ENCODE peak calls at places on chromosome 14, in four cellular contexts. V is HepG2, L is GM12878, C is H1. W is an unnamed sample. For H3K4me1, the result is how much of the 10 kb centered on the place peaks cover.

GRCh38 chr14:30638926-30639325 is 16.8 kb downstream of the SCFD1 start:
- DNase-seq in V (no peak), L (no peak), C (no peak), W (no peak)

GRCh38 chr14:100865682-100866591 is 37.6 kb downstream of the RTL1 start:
- DNase-seq in V (no peak), L (no peak), C (no peak), W (no peak)

GRCh38 chr14:96086032-96086431 is 46.9 kb downstream of the C14orf132 start:
- DNase-seq in V (no peak), L (no peak), C (no peak), W (no peak)

GRCh38 chr14:37232907-37233481 is 35.3 kb downstream of the MIPOL1 start:
- DNase-seq in V (peak), L (no peak), C (no peak), W (peak)

GRCh38 chr14:71322660-71323250 is 415.5 kb downstream of the PCNX1 start:
- DNase-seq in V (no peak), L (peak), C (no peak), W (no peak)

GRCh38 chr14:20632448-20632830 is 9.1 kb downstream of the OR6S1 start:
- DNase-seq in V (no peak), L (no peak), C (no peak), W (no peak)

GRCh38 chr14:64688028-64688427 is 16.2 kb upstream of the PLEKHG3 start:
- DNase-seq in V (no peak), L (no peak), C (no peak), W (no peak)

GRCh38 chr14:50573862-50574261 is 13.9 kb downstream of the ATL1 start:
- DNase-seq in V (no peak), L (no peak), C (no peak), W (no peak)

GRCh38 chr14:103480595-103480994 is 42.0 kb downstream of the CKB start:
- DNase-seq in V (no peak), L (peak), C (no peak), W (no peak)

GRCh38 chr14:106318700-106319099 is 792.3 kb downstream of the TMEM121 start:
- DNase-seq in V (no peak), L (no peak), C (no peak), W (no peak)

GRCh38 chr14:77867476-77867875 is 67.6 kb downstream of the ADCK1 start:
- DNase-seq in V (no peak), L (no peak), C (no peak), W (no peak)

GRCh38 chr14:74800780-74801179 is 37.7 kb downstream of the YLPM1 start:
- DNase-seq in V (no peak), L (no peak), C (no peak), W (no peak)

GRCh38 chr14:74799765-74800164 is 36.6 kb downstream of the YLPM1 start:
- DNase-seq in V (no peak), L (no peak), C (no peak), W (no peak)

GRCh38 chr14:74801396-74801795 is 38.3 kb downstream of the YLPM1 start:
- DNase-seq in V (no peak), L (no peak), C (no peak), W (no peak)

DNA sequence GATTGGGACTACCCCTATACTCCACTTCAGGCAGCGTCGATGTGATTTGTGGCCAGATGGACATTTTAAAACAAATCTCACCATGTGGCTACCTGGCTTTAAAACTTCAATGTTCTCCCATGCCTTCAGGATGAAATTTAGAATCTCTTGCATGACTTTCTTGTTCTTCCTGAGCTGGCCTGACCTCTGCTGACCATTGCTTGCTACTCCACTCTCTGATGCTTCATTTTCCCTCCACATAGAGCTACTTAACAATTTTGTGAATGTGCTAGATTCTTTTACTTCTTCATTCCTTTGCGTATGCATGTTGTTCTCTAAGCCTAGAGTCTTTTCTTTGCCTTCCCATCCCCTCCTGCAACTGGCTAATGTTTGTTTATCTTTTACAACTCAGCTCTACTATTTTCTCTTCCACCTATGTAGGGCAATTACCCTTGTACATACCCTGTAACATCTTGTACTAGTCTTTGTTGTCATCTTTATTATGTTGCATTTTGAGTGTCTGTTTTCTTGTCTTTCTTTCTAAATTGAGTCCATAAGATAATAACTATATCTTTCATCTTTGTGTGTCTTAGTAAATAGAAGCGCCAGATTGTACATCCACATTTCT is 41.2 kb downstream of the YLPM1 start:
- DNase-seq in V (peak), L (no peak), C (no peak), W (peak)
- TF ChIP-seq SUZ12 in V (no peak), L (no peak), C (no peak), W (no peak)

GRCh38 chr14:68787235-68787727 is 5.6 kb downstream of the ZFP36L1 start:
- DNase-seq in V (no peak), L (no peak), C (no peak), W (no peak)
- H3K4me1 ChIP-seq in V (half or more), L (under half), C (under half), W (under half)

DNA sequence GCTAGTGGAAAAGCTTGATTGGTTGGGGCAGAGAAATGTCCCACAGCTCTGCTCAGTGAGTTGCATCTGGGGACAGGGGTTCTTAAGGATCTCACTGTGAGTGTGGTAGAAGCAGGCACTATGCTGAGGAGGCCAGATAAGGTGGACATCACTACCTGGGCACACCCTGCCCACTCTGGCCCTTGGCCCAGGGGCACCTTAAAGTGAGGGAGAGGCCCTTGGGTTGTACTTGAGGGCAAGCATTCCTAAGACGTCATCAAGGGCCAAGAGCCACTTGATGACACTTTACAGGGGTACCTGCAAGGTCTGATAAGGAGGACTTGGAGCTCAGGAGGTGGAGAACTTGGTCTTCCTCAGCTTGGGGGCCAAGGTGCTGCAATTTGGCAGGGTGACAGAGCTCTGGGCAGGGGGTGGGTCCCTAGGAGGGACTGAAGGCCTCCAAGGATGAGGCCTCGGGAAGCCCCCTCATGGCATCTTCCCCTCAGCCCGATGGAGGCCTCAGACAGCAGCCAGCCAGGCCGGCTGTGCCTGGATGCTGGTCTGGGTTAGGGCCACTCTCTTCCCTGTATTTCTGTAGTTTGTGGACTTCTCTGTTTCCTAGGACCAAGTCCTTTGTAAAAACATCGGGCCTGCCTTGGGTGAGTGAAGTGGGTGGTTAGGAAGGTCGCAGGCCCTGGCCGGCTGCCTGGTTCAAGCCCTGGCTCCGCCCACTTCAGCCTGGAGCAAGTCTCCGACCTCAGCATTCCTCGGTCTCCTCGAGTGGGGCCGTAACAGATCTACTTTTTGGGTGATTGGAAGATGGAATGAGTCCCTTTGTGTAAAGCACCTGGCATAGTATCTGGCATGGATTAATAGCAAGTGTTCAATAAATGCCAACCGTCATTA is 24.8 kb downstream of the GPR68 start:
- DNase-seq in V (no peak), L (no peak), C (no peak), W (no peak)
- TF ChIP-seq SUZ12 in V (no peak), L (no peak), C (no peak), W (no peak)

GRCh38 chr14:51862839-51863235 is 2.4 kb downstream of the GNG2 start:
- DNase-seq in V (no peak), L (no peak), C (no peak), W (no peak)

GRCh38 chr14:51868405-51868804 is 8.0 kb downstream of the GNG2 start:
- DNase-seq in V (no peak), L (no peak), C (no peak), W (no peak)

GRCh38 chr14:51869426-51870113 is 9.2 kb downstream of the GNG2 start:
- DNase-seq in V (no peak), L (no peak), C (no peak), W (no peak)

GRCh38 chr14:51867753-51868152 is 7.3 kb downstream of the GNG2 start:
- DNase-seq in V (no peak), L (no peak), C (no peak), W (no peak)

DNA sequence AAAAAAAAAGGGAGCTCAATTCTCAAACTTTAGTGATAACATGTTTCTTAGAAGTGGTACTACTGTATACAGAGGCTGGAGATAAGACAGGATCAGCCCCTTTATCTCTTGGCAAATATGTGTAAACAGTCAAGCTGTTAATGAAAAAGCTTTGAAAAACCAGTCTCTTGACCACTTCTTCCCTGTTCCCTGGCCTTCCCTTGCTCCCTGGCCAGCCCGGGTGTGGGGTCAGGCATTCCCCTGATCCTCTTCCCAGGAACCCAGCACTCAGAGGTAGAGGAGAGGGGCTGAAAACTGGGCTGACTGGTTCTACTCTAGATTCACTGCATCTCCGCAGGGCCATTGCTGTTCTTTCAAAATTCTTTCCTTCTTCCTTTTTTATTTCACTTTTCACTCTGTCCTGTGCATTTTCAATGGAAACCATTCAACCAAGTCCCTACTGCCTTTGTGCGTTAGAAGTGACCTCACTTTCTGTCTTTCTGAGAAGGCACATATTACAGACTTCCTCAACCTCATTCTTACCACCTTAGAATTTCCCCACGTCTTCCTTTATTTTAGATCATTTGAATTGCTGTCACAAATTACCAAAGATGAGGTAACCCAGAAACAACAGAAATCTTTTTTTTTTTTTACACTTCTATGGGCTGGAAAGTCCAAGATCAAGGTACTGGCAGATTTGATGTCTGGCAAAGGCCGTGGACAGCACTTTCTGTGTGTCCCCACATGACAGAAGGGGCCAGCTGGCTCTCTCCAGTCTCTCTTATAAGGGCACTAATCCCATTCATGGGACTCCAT is 5.7 kb downstream of the GNG2 start:
- DNase-seq in V (no peak), L (no peak), C (no peak), W (no peak)
- H3K4me1 ChIP-seq in V (under half), L (under half), C (under half), W (under half)

GRCh38 chr14:58636129-58636528 is 1.6 kb upstream of the DACT1 start:
- DNase-seq in V (no peak), L (no peak), C (no peak), W (no peak)

GRCh38 chr14:58637391-58638230 is at the start of gene DACT1:
- DNase-seq in V (no peak), L (no peak), C (no peak), W (no peak)

GRCh38 chr14:58637040-58637390 is 747 bp upstream of the DACT1 start:
- DNase-seq in V (no peak), L (no peak), C (no peak), W (no peak)

GRCh38 chr14:58639842-58640484 is 2.2 kb downstream of the DACT1 start:
- DNase-seq in V (peak), L (peak), C (no peak), W (no peak)

GRCh38 chr14:58638231-58639205 is 756 bp downstream of the DACT1 start:
- DNase-seq in V (no peak), L (no peak), C (no peak), W (no peak)
- TF ChIP-seq SUZ12 in V (no peak), L (no peak), C (peak), W (no peak)